ENCODE peak calls at places on chromosomes 1 and 21, in ten cellular contexts. One of them, this sample, is unnamed.
A peak's percentile ranks its signal among the peaks of the same experiment; 100 is the strongest.

GRCh38 chr1:42682739-42683529 is 716 bp downstream of the YBX1 start:
- DNase-seq in body of pancreas: peak; percentile 64
- DNase-seq in stomach: peak; percentile 82
- DNase-seq in cardiac muscle cell: peak; percentile 78
- DNase-seq in tibial nerve: peak; percentile 48
- DNase-seq in lung: peak; percentile 74
- DNase-seq in H1: no peak
- DNase-seq in tibial artery: peak; percentile 64
- DNase-seq in keratinocyte: no peak
- DNase-seq in A549: peak; percentile 20
- DNase-seq in this sample: peak; percentile 62

GRCh38 chr1:24847995-24848857 is 81.8 kb downstream of the RUNX3 start:
- DNase-seq in body of pancreas: peak; percentile 88
- DNase-seq in stomach: peak; percentile 94
- DNase-seq in cardiac muscle cell: peak; percentile 92
- DNase-seq in tibial nerve: peak; percentile 91
- DNase-seq in lung: peak; percentile 89
- DNase-seq in H1: peak; percentile 90
- DNase-seq in tibial artery: peak; percentile 92
- DNase-seq in keratinocyte: peak; percentile 49
- DNase-seq in A549: peak; percentile 58
- DNase-seq in this sample: peak; percentile 87

GRCh38 chr21:17438642-17439041 is 74.2 kb upstream of the CXADR start:
- DNase-seq in body of pancreas: no peak
- DNase-seq in stomach: no peak
- DNase-seq in cardiac muscle cell: peak; percentile 13
- DNase-seq in tibial nerve: no peak
- DNase-seq in lung: no peak
- DNase-seq in H1: peak; percentile 27
- DNase-seq in tibial artery: no peak
- DNase-seq in keratinocyte: no peak
- DNase-seq in A549: no peak
- DNase-seq in this sample: no peak

GRCh38 chr1:95118019-95118499 is 904 bp downstream of the TLCD4 start:
- DNase-seq in body of pancreas: no peak
- DNase-seq in stomach: no peak
- DNase-seq in cardiac muscle cell: peak; percentile 78
- DNase-seq in tibial nerve: no peak
- DNase-seq in lung: peak; percentile 53
- DNase-seq in H1: no peak
- DNase-seq in tibial artery: peak; percentile 21
- DNase-seq in keratinocyte: no peak
- DNase-seq in A549: no peak
- DNase-seq in this sample: no peak

GRCh38 chr1:66728021-66728420 is 24.2 kb upstream of the DYNLT5 start:
- DNase-seq in body of pancreas: no peak
- DNase-seq in stomach: no peak
- DNase-seq in cardiac muscle cell: no peak
- DNase-seq in tibial nerve: no peak
- DNase-seq in lung: no peak
- DNase-seq in H1: no peak
- DNase-seq in tibial artery: no peak
- DNase-seq in keratinocyte: no peak
- DNase-seq in A549: no peak
- DNase-seq in this sample: no peak

GRCh38 chr1:174445817-174446216 is 1.9 kb upstream of the GPR52 start:
- DNase-seq in body of pancreas: no peak
- DNase-seq in stomach: no peak
- DNase-seq in cardiac muscle cell: no peak
- DNase-seq in tibial nerve: no peak
- DNase-seq in lung: no peak
- DNase-seq in H1: no peak
- DNase-seq in tibial artery: no peak
- DNase-seq in keratinocyte: no peak
- DNase-seq in A549: no peak
- DNase-seq in this sample: no peak

GRCh38 chr1:159190441-159190840 is 14.2 kb upstream of the ACKR1 start:
- DNase-seq in body of pancreas: no peak
- DNase-seq in stomach: no peak
- DNase-seq in cardiac muscle cell: no peak
- DNase-seq in tibial nerve: no peak
- DNase-seq in lung: no peak
- DNase-seq in H1: no peak
- DNase-seq in tibial artery: no peak
- DNase-seq in keratinocyte: no peak
- DNase-seq in A549: no peak
- DNase-seq in this sample: no peak

GRCh38 chr1:161018631-161018930 is 2.4 kb downstream of the F11R start:
- DNase-seq in body of pancreas: no peak
- DNase-seq in stomach: no peak
- DNase-seq in cardiac muscle cell: no peak
- DNase-seq in tibial nerve: no peak
- DNase-seq in lung: no peak
- DNase-seq in H1: no peak
- DNase-seq in tibial artery: no peak
- DNase-seq in keratinocyte: no peak
- DNase-seq in A549: no peak
- DNase-seq in this sample: no peak

GRCh38 chr21:33940164-33940563 is 24.6 kb upstream of the ATP5PO start:
- DNase-seq in body of pancreas: no peak
- DNase-seq in stomach: no peak
- DNase-seq in cardiac muscle cell: no peak
- DNase-seq in tibial nerve: no peak
- DNase-seq in lung: no peak
- DNase-seq in H1: no peak
- DNase-seq in tibial artery: no peak
- DNase-seq in keratinocyte: no peak
- DNase-seq in A549: no peak
- DNase-seq in this sample: no peak

GRCh38 chr1:12014141-12014981 is 4.9 kb upstream of the MIIP start:
- DNase-seq in body of pancreas: no peak
- DNase-seq in stomach: no peak
- DNase-seq in cardiac muscle cell: peak; percentile 92
- DNase-seq in tibial nerve: no peak
- DNase-seq in lung: peak; percentile 63
- DNase-seq in H1: no peak
- DNase-seq in tibial artery: no peak
- DNase-seq in keratinocyte: peak; percentile 55
- DNase-seq in A549: no peak
- DNase-seq in this sample: no peak

GRCh38 chr1:12180315-12180714 is 13.5 kb downstream of the TNFRSF1B start:
- DNase-seq in body of pancreas: no peak
- DNase-seq in stomach: peak; percentile 57
- DNase-seq in cardiac muscle cell: no peak
- DNase-seq in tibial nerve: peak; percentile 75
- DNase-seq in lung: peak; percentile 86
- DNase-seq in H1: no peak
- DNase-seq in tibial artery: peak; percentile 84
- DNase-seq in keratinocyte: no peak
- DNase-seq in A549: no peak
- DNase-seq in this sample: no peak

GRCh38 chr1:211734359-211734758 is 58.9 kb upstream of the NEK2 start:
- DNase-seq in body of pancreas: no peak
- DNase-seq in stomach: no peak
- DNase-seq in cardiac muscle cell: no peak
- DNase-seq in tibial nerve: no peak
- DNase-seq in lung: no peak
- DNase-seq in H1: no peak
- DNase-seq in tibial artery: no peak
- DNase-seq in keratinocyte: no peak
- DNase-seq in A549: no peak
- DNase-seq in this sample: no peak

GRCh38 chr1:121525355-121525754 is 340.6 kb downstream of the SRGAP2C start:
- DNase-seq in body of pancreas: no peak
- DNase-seq in stomach: no peak
- DNase-seq in cardiac muscle cell: no peak
- DNase-seq in tibial nerve: no peak
- DNase-seq in lung: no peak
- DNase-seq in H1: no peak
- DNase-seq in tibial artery: no peak
- DNase-seq in keratinocyte: no peak
- DNase-seq in A549: no peak
- DNase-seq in this sample: no peak
- TF ChIP-seq CTCF in body of pancreas: no peak
- TF ChIP-seq CTCF in stomach: no peak
- TF ChIP-seq CTCF in cardiac muscle cell: no peak
- TF ChIP-seq CTCF in tibial nerve: no peak
- TF ChIP-seq CTCF in lung: no peak
- TF ChIP-seq CTCF in H1: no peak
- TF ChIP-seq CTCF in tibial artery: no peak
- TF ChIP-seq CTCF in keratinocyte: no peak
- TF ChIP-seq CTCF in A549: no peak
- TF ChIP-seq CTCF in this sample: no peak

GRCh38 chr1:2988256-2988655 is 33.0 kb upstream of the ACTRT2 start:
- DNase-seq in body of pancreas: no peak
- DNase-seq in stomach: no peak
- DNase-seq in cardiac muscle cell: no peak
- DNase-seq in tibial nerve: no peak
- DNase-seq in lung: no peak
- DNase-seq in H1: no peak
- DNase-seq in tibial artery: no peak
- DNase-seq in keratinocyte: no peak
- DNase-seq in A549: no peak
- DNase-seq in this sample: no peak

GRCh38 chr1:2990376-2991115 is 30.7 kb upstream of the ACTRT2 start:
- DNase-seq in body of pancreas: no peak
- DNase-seq in stomach: no peak
- DNase-seq in cardiac muscle cell: no peak
- DNase-seq in tibial nerve: no peak
- DNase-seq in lung: no peak
- DNase-seq in H1: no peak
- DNase-seq in tibial artery: peak; percentile 16
- DNase-seq in keratinocyte: no peak
- DNase-seq in A549: no peak
- DNase-seq in this sample: no peak

GRCh38 chr1:2989185-2989584 is 32.1 kb upstream of the ACTRT2 start:
- DNase-seq in body of pancreas: no peak
- DNase-seq in stomach: no peak
- DNase-seq in cardiac muscle cell: no peak
- DNase-seq in tibial nerve: no peak
- DNase-seq in lung: no peak
- DNase-seq in H1: no peak
- DNase-seq in tibial artery: peak; percentile 0
- DNase-seq in keratinocyte: no peak
- DNase-seq in A549: no peak
- DNase-seq in this sample: no peak

GRCh38 chr1:2991753-2992495 is 29.3 kb upstream of the ACTRT2 start:
- DNase-seq in body of pancreas: no peak
- DNase-seq in stomach: no peak
- DNase-seq in cardiac muscle cell: no peak
- DNase-seq in tibial nerve: no peak
- DNase-seq in lung: no peak
- DNase-seq in H1: no peak
- DNase-seq in tibial artery: peak; percentile 1
- DNase-seq in keratinocyte: no peak
- DNase-seq in A549: no peak
- DNase-seq in this sample: no peak

GRCh38 chr1:2989976-2990375 is 31.3 kb upstream of the ACTRT2 start:
- DNase-seq in body of pancreas: peak; percentile 7
- DNase-seq in stomach: no peak
- DNase-seq in cardiac muscle cell: no peak
- DNase-seq in tibial nerve: no peak
- DNase-seq in lung: no peak
- DNase-seq in H1: no peak
- DNase-seq in tibial artery: peak; percentile 15
- DNase-seq in keratinocyte: no peak
- DNase-seq in A549: no peak
- DNase-seq in this sample: no peak
- H3K9me3 ChIP-seq in body of pancreas: peaks cover 10% of the 10 kb centered on the region
- H3K9me3 ChIP-seq in stomach: peaks cover 10% of the 10 kb centered on the region
- H3K9me3 ChIP-seq in cardiac muscle cell: peaks cover 3% of the 10 kb centered on the region
- H3K9me3 ChIP-seq in tibial nerve: no peaks in the 10 kb centered on the region
- H3K9me3 ChIP-seq in lung: no peaks in the 10 kb centered on the region
- H3K9me3 ChIP-seq in H1: peaks cover 97% of the 10 kb centered on the region
- H3K9me3 ChIP-seq in tibial artery: no peaks in the 10 kb centered on the region
- H3K9me3 ChIP-seq in keratinocyte: peaks cover 11% of the 10 kb centered on the region
- H3K9me3 ChIP-seq in A549: no peaks in the 10 kb centered on the region
- H3K9me3 ChIP-seq in this sample: peaks cover 12% of the 10 kb centered on the region

DNA sequence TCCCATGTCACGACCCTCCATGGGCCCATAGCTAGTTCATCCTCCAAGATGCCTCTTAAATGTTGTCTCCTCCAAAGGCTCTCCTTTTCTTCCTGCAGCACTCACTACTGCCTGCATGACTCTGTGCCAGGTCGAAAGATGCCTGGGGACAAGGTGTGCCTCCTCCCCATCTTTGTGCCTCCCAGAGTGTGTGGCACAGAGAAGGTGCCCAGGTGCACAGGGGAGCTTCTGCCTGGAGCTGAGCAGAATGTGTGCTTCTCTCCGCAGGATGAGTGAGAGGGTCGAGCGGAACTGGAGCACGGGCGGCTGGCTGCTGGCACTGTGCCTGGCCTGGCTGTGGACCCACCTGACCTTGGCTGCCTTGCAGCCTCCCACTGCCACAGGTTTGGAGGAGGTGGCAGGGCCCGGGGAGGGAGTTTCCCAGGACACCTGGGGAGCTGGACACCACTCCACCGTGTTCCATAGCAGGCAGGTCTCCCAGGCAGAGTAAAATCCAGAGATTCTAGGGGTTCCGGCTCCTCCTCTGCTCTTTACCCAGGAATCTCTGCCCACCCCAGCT is 6.9 kb upstream of the PPM1J start:
- DNase-seq in body of pancreas: no peak
- DNase-seq in stomach: no peak
- DNase-seq in cardiac muscle cell: no peak
- DNase-seq in tibial nerve: no peak
- DNase-seq in lung: no peak
- DNase-seq in H1: no peak
- DNase-seq in tibial artery: no peak
- DNase-seq in keratinocyte: no peak
- DNase-seq in A549: no peak
- DNase-seq in this sample: no peak
- TF ChIP-seq CTCF in body of pancreas: no peak
- TF ChIP-seq CTCF in stomach: no peak
- TF ChIP-seq CTCF in cardiac muscle cell: no peak
- TF ChIP-seq CTCF in tibial nerve: no peak
- TF ChIP-seq CTCF in lung: no peak
- TF ChIP-seq CTCF in H1: no peak
- TF ChIP-seq CTCF in tibial artery: no peak
- TF ChIP-seq CTCF in keratinocyte: no peak
- TF ChIP-seq CTCF in A549: no peak
- TF ChIP-seq CTCF in this sample: no peak

DNA sequence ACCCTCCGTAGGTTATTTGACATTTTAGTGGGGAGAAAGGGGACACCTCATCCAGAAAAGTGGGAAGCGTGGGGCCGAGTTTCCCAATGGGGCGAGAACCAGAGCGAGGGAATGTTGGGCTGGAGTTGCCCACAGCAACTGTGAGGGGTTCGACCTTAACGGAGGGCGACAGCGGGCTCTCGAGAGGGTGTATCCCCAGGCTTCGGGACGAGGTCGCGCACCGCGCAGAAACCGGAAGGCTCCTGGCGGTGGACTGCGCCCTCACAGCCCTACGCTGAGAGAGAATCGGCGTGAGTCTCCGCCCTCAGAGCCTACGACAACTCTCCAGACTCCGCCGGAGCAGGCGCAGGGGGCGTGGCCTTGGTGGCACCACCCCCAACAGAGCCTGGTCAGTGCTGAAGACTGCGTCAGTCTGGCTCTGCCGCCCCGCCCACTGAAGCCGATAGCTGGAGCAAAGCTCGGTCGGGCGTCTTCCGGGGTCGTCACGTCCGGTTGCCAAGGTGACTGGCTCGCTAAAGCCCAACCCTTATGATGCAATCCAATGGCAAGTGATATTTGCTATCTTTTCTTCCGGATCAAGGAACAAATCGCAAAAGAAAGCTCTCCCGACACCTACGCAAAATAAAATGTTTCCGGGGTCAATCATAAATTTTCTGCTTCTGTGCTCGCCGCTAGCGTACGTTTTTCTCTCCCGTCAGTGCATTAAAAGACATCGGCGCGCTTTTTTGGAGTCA is at the start of gene LRIF1:
- DNase-seq in body of pancreas: peak; percentile 100
- DNase-seq in stomach: peak; percentile 100
- DNase-seq in cardiac muscle cell: peak; percentile 97
- DNase-seq in tibial nerve: peak; percentile 96
- DNase-seq in lung: peak; percentile 99
- DNase-seq in H1: peak; percentile 98
- DNase-seq in tibial artery: peak; percentile 98
- DNase-seq in keratinocyte: peak; percentile 92
- DNase-seq in A549: peak; percentile 77
- DNase-seq in this sample: peak; percentile 100
- H3K9me3 ChIP-seq in body of pancreas: peaks cover 13% of the 10 kb centered on the region
- H3K9me3 ChIP-seq in stomach: peaks cover 13% of the 10 kb centered on the region
- H3K9me3 ChIP-seq in cardiac muscle cell: no peaks in the 10 kb centered on the region
- H3K9me3 ChIP-seq in tibial nerve: no peaks in the 10 kb centered on the region
- H3K9me3 ChIP-seq in lung: peaks cover 4% of the 10 kb centered on the region
- H3K9me3 ChIP-seq in H1: peaks cover 11% of the 10 kb centered on the region
- H3K9me3 ChIP-seq in tibial artery: no peaks in the 10 kb centered on the region
- H3K9me3 ChIP-seq in keratinocyte: peaks cover 2% of the 10 kb centered on the region
- H3K9me3 ChIP-seq in A549: peaks cover 21% of the 10 kb centered on the region
- H3K9me3 ChIP-seq in this sample: peaks cover 43% of the 10 kb centered on the region

This sample was measured in CD4-positive, alpha-beta T cell.